ENCODE peak calls at places on chromosome 12, in eight cellular contexts. Y is H9, I is GM20000, P is WTC11, M is AG10803, Q is type B pancreatic cell, X is astrocyte of the cerebellum, H is esophagus squamous epithelium. U is an unnamed sample.

GRCh38 chr12:130127527-130127908 is 34.7 kb upstream of the FZD10 start:
- DNase-seq in Y (no peak), X (no peak), P (no peak), I (no peak), H (no peak), M (no peak), Q (no peak), U (no peak)

GRCh38 chr12:21527451-21528180 is 1.5 kb downstream of the SPX start:
- DNase-seq in Q (peak; percentile 74), M (peak; percentile 38), I (peak; percentile 55), H (no peak), P (peak; percentile 76), X (no peak), Y (peak; percentile 84), U (peak; percentile 17)

GRCh38 chr12:53748072-53748840 is 3.5 kb downstream of the CISTR start:
- DNase-seq in Y (no peak), M (no peak), Q (no peak), H (no peak), I (no peak), P (peak; percentile 46), X (no peak), U (no peak)

GRCh38 chr12:82174383-82174782 is 183.8 kb downstream of the CCDC59 start:
- DNase-seq in Q (no peak), I (no peak), X (no peak), P (no peak), M (no peak), Y (no peak), H (no peak), U (no peak)

GRCh38 chr12:131980263-131980662 is 30.5 kb downstream of the EP400 start:
- DNase-seq in I (no peak), M (no peak), H (no peak), Y (no peak), Q (no peak), X (no peak), P (no peak), U (no peak)

GRCh38 chr12:90026516-90026915 is 317.9 kb upstream of the ATP2B1 start:
- DNase-seq in H (no peak), Y (no peak), M (no peak), P (no peak), Q (no peak), X (no peak), I (no peak), U (no peak)

GRCh38 chr12:28539691-28540323 is 349.6 kb downstream of the CCDC91 start:
- DNase-seq in H (no peak), I (no peak), X (no peak), Y (no peak), Q (no peak), P (no peak), M (no peak), U (no peak)

GRCh38 chr12:27821259-27821973 is 41.4 kb upstream of the MANSC4 start:
- DNase-seq in I (peak; percentile 61), M (peak; percentile 74), Q (no peak), Y (peak; percentile 61), H (no peak), P (peak; percentile 44), X (peak; percentile 79), U (no peak)

GRCh38 chr12:123494124-123494843 is 36.3 kb downstream of the SNRNP35 start:
- DNase-seq in Q (no peak), Y (no peak), M (no peak), P (no peak), X (no peak), I (no peak), H (no peak), U (no peak)

GRCh38 chr12:12877789-12878455 is 13.4 kb upstream of the GPRC5A start:
- DNase-seq in I (no peak), X (no peak), M (no peak), H (no peak), Y (no peak), Q (no peak), P (no peak), U (no peak)

GRCh38 chr12:119258149-119258548 is 76.4 kb upstream of the CCDC60 start:
- DNase-seq in M (no peak), H (no peak), X (no peak), Q (no peak), I (no peak), Y (no peak), P (no peak), U (no peak)

GRCh38 chr12:124386661-124387509 is 92.0 kb downstream of the RFLNA start:
- DNase-seq in I (no peak), Y (no peak), P (no peak), X (no peak), H (no peak), Q (no peak), M (no peak), U (no peak)

GRCh38 chr12:30823140-30823669 is 68.5 kb upstream of the CAPRIN2 start:
- DNase-seq in P (peak; percentile 59), I (peak; percentile 41), M (no peak), Q (no peak), Y (no peak), X (no peak), H (no peak), U (peak; percentile 24)

GRCh38 chr12:118060301-118061010 is 523 bp downstream of the WSB2 start:
- DNase-seq in X (no peak), Q (peak; percentile 70), Y (peak; percentile 34), M (peak; percentile 23), I (no peak), P (peak; percentile 27), H (no peak), U (peak; percentile 50)

GRCh38 chr12:133083345-133083744 is 2.6 kb downstream of the ZNF140 start:
- DNase-seq in X (no peak), Q (no peak), Y (no peak), I (no peak), P (no peak), M (no peak), H (no peak), U (no peak)

GRCh38 chr12:133080051-133080618 is 588 bp upstream of the ZNF140 start:
- DNase-seq in X (peak; percentile 99), I (peak; percentile 84), Q (peak; percentile 97), Y (peak; percentile 100), M (peak; percentile 99), H (peak; percentile 96), P (peak; percentile 98), U (peak; percentile 90)

GRCh38 chr12:133081408-133081806 is 684 bp downstream of the ZNF140 start:
- DNase-seq in Q (no peak), X (no peak), P (peak; percentile 16), M (no peak), H (no peak), I (no peak), Y (no peak), U (peak; percentile 16)

GRCh38 chr12:133080619-133081407 is at the start of gene ZNF140:
- DNase-seq in M (peak; percentile 97), Y (peak; percentile 99), X (peak; percentile 95), P (peak; percentile 98), Q (no peak), I (peak; percentile 87), H (peak; percentile 90), U (peak; percentile 95)
- TF ChIP-seq CTCF in M (peak; percentile 19), Y (peak; percentile 34), X (peak; percentile 17), P (no peak), Q (peak; percentile 59), I (no peak), H (peak; percentile 55), U (no peak)

DNA sequence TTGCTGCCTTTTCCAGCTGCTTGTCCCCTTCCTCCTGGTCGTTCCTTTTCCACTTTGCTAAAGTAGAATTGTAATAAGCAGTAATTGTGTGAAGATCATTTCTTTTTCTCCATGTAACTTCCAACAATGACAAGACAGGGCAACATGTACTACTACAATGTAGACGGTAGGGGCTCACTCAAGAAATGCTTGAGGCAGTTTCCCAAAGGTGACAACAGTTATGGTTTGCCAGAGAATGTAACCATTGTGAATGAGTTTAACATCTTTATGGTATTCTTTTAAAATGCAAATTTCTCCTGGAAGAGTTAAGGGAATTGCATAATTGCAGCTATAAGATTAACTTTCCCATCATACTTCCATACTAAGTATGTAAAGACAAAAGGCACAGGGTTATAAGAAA is 23.8 kb upstream of the PHLDA1 start:
- DNase-seq in P (no peak), Q (no peak), I (no peak), H (no peak), Y (no peak), M (no peak), X (no peak), U (no peak)
- TF ChIP-seq CTCF in P (no peak), Q (peak; percentile 39), I (no peak), H (no peak), Y (peak; percentile 60), M (no peak), X (no peak), U (no peak)

DNA sequence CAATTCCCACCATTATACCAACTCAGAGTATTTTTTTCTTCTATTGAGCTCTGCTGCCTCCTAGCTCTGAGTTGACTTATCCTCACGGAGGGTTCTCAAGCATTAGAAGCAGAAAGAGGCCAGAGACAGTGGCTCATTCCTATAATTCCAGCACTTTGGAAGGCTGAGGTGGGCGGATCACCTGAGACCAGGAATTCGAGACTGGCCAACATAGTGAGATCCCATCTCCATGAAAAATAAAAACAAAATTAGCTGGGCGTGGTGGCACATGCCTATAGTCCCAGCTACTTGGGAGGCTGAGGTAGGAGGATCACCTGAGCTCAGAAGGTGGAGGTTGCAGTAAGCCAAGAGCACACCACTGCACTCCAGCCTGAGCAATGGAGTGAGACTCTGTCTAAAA is 21.0 kb downstream of the HPD start:
- DNase-seq in M (no peak), X (no peak), I (no peak), H (no peak), P (no peak), Q (no peak), Y (peak; percentile 25), U (no peak)
- TF ChIP-seq CTCF in M (peak; percentile 9), X (peak; percentile 22), I (no peak), H (no peak), P (no peak), Q (no peak), Y (peak; percentile 17), U (no peak)

GRCh38 chr12:1728824-1729223 is 38.0 kb downstream of the ADIPOR2 start:
- DNase-seq in X (no peak), P (no peak), I (no peak), Q (no peak), H (no peak), M (no peak), Y (no peak), U (no peak)
- TF ChIP-seq CTCF in X (no peak), P (no peak), I (no peak), Q (no peak), H (no peak), M (no peak), Y (no peak), U (no peak)

DNA sequence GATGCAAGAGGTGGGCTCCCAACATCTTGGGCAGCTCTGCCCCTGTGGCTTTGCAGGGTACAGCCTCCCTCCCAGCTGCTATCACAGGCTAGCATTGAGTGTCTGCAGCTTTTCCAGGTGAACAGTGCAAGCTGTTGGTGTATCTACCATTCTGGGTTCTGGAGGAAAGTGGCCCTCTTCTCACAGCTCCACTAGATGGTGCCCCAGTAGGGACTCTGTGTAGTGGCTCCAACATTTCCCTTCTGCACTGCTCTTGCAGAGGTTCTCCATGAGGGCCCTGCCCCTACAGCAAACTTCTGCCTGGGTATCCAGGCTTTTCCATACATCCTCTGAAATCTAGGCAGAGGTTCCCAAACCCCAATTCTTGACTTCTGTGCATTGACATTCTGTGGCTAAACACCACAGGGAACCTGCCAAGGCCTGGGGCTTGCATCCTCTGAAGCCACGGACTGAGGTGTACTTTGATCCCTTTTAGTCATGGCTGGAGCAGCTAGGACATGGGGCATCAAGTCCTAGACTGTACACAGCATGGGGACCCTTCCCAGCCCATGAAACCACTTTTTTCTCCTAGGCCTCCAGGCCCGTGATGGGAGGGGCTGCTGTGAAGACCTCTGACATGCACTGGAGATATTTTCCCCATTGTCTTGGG is 24.0 kb upstream of the SLC38A1 start:
- DNase-seq in Y (no peak), P (no peak), H (no peak), I (no peak), Q (no peak), M (peak; percentile 28), X (no peak), U (no peak)
- TF ChIP-seq CTCF in Y (no peak), P (no peak), H (peak; percentile 44), I (no peak), Q (no peak), M (peak; percentile 43), X (no peak), U (no peak)

U was measured in natural killer cell.